ENCODE peak calls at places on chromosomes 7 and 10, in seven cellular contexts. Y, R, G, F, B, S and C are unnamed samples.

GRCh38 chr10:70477661-70478162 is 855 bp upstream of the PALD1 start:
- DNase-seq in Y (peak), R (peak), G (no peak), F (no peak), B (peak), S (no peak), C (peak)

GRCh38 chr10:108957681-108958080 is 965.6 kb downstream of the XPNPEP1 start:
- DNase-seq in Y (no peak), R (no peak), G (no peak), F (no peak), B (no peak), S (no peak), C (no peak)

GRCh38 chr10:7846591-7846990 is 28.3 kb downstream of the TAF3 start:
- DNase-seq in Y (no peak), R (no peak), G (no peak), F (no peak), B (no peak), S (no peak), C (no peak)

GRCh38 chr10:6212806-6213205 is 10.1 kb downstream of the PFKFB3 start:
- DNase-seq in Y (no peak), R (no peak), G (no peak), F (no peak), B (no peak), S (no peak), C (no peak)

GRCh38 chr10:132375116-132375794 is 21.7 kb upstream of the PWWP2B start:
- DNase-seq in Y (no peak), R (no peak), G (no peak), F (no peak), B (no peak), S (no peak), C (no peak)

GRCh38 chr10:61135276-61135721 is 191.3 kb upstream of the RHOBTB1 start:
- DNase-seq in Y (no peak), R (no peak), G (no peak), F (no peak), B (no peak), S (no peak), C (peak)

GRCh38 chr10:488933-489215 is 200.6 kb downstream of the DIP2C start:
- DNase-seq in Y (no peak), R (no peak), G (no peak), F (no peak), B (no peak), S (no peak), C (no peak)

GRCh38 chr10:132112611-132113010 is 46.9 kb downstream of the JAKMIP3 start:
- DNase-seq in Y (peak), R (no peak), G (no peak), F (peak), B (no peak), S (no peak), C (no peak)

GRCh38 chr10:89465196-89465595 is 50.8 kb downstream of the IFIT5 start:
- DNase-seq in Y (no peak), R (peak), G (no peak), F (no peak), B (no peak), S (no peak), C (no peak)

GRCh38 chr7:34756691-34757090 is 98.7 kb downstream of the NPSR1 start:
- DNase-seq in Y (no peak), R (no peak), G (no peak), F (no peak), B (no peak), S (no peak), C (no peak)

GRCh38 chr7:66664590-66665293 is 36.1 kb downstream of the KCTD7 start:
- DNase-seq in Y (peak), R (no peak), G (no peak), F (no peak), B (no peak), S (no peak), C (no peak)

GRCh38 chr10:35875281-35875680 is 233.2 kb upstream of the FZD8 start:
- DNase-seq in Y (no peak), R (peak), G (no peak), F (no peak), B (no peak), S (peak), C (no peak)

GRCh38 chr7:76261329-76261728 is 41.1 kb upstream of the HSPB1 start:
- DNase-seq in Y (no peak), R (no peak), G (no peak), F (no peak), B (no peak), S (no peak), C (no peak)

GRCh38 chr7:76260171-76260703 is 42.2 kb upstream of the HSPB1 start:
- DNase-seq in Y (peak), R (peak), G (no peak), F (no peak), B (peak), S (no peak), C (peak)

GRCh38 chr7:76254781-76255180 is 47.7 kb upstream of the HSPB1 start:
- DNase-seq in Y (no peak), R (no peak), G (no peak), F (no peak), B (no peak), S (no peak), C (no peak)

GRCh38 chr7:76259124-76260086 is 43.1 kb upstream of the HSPB1 start:
- DNase-seq in Y (peak), R (no peak), G (no peak), F (no peak), B (no peak), S (no peak), C (no peak)

DNA sequence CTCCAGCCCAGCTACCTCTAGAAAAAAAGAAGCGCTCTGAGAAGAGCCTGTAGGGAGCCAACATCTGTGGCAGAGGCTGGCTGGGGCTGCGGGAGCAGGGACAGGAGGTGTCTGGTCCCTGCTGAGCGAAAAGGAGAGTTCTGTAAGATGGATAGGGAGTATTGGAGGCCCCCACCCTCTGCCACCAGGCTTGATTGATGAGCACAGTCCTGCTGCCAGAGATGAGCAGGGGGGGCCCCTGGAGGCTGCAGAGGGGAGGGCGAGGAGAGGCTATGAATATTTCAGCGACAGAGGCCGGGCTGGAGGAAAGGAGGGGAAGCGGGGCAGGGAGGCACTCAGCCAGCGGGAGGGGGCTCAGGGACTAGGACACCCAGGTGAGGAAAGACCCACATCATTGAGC is 44.5 kb upstream of the HSPB1 start:
- DNase-seq in Y (peak), R (no peak), G (no peak), F (no peak), B (no peak), S (no peak), C (no peak)
- TF ChIP-seq CTCF in Y (no peak), R (peak), G (no peak), F (no peak), B (no peak), S (no peak), C (no peak)

GRCh38 chr7:2251841-2252771 is 10.1 kb downstream of the NUDT1 start:
- DNase-seq in Y (no peak), R (no peak), G (no peak), F (no peak), B (no peak), S (no peak), C (no peak)

GRCh38 chr7:2249744-2250323 is 7.8 kb downstream of the NUDT1 start:
- DNase-seq in Y (no peak), R (no peak), G (no peak), F (no peak), B (no peak), S (no peak), C (no peak)

GRCh38 chr7:2247141-2247985 is 5.3 kb downstream of the NUDT1 start:
- DNase-seq in Y (peak), R (peak), G (no peak), F (no peak), B (no peak), S (no peak), C (peak)

GRCh38 chr7:2245883-2246679 is 4.1 kb downstream of the NUDT1 start:
- DNase-seq in Y (no peak), R (peak), G (no peak), F (peak), B (no peak), S (no peak), C (no peak)

GRCh38 chr7:2248984-2249694 is 7.1 kb downstream of the NUDT1 start:
- DNase-seq in Y (no peak), R (peak), G (no peak), F (peak), B (no peak), S (peak), C (peak)
- TF ChIP-seq CTCF in Y (no peak), R (peak), G (peak), F (no peak), B (no peak), S (peak), C (no peak)

GRCh38 chr7:29593458-29593857 is 29.8 kb downstream of the PRR15 start:
- DNase-seq in Y (no peak), R (no peak), G (no peak), F (no peak), B (no peak), S (no peak), C (no peak)
- TF ChIP-seq CTCF in Y (no peak), R (no peak), G (no peak), F (no peak), B (no peak), S (no peak), C (no peak)

GRCh38 chr10:27440021-27440420 is 64.1 kb upstream of the RAB18 start:
- DNase-seq in Y (no peak), R (no peak), G (no peak), F (no peak), B (no peak), S (no peak), C (no peak)

GRCh38 chr10:27445070-27445469 is 59.0 kb upstream of the RAB18 start:
- DNase-seq in Y (no peak), R (no peak), G (no peak), F (no peak), B (no peak), S (no peak), C (no peak)

GRCh38 chr10:27437775-27438174 is 66.3 kb upstream of the RAB18 start:
- DNase-seq in Y (no peak), R (no peak), G (no peak), F (no peak), B (no peak), S (no peak), C (no peak)

GRCh38 chr10:27439101-27439500 is 65.0 kb upstream of the RAB18 start:
- DNase-seq in Y (no peak), R (no peak), G (no peak), F (no peak), B (no peak), S (no peak), C (no peak)

DNA sequence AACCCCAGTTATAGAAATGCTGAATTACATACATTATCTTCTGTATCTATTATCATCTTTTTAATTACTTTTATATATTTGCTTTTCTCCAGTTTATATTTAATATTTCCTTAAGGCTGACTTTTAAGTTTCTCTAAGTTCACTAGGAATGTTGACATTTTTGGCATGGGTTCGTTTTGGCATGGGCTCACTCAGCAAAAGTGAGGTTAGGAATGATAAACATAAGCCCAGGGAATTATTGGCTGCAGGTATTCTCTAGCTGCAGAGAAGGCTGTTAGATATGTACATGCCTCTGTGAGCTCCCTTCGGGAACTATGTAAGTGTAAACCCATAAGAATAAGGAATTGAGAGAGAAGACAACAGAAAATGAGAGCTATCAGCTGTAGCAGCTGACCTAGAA is 63.6 kb upstream of the RAB18 start:
- DNase-seq in Y (no peak), R (no peak), G (peak), F (no peak), B (no peak), S (no peak), C (no peak)
- TF ChIP-seq CTCF in Y (no peak), R (no peak), G (no peak), F (no peak), B (no peak), S (no peak), C (no peak)

DNA sequence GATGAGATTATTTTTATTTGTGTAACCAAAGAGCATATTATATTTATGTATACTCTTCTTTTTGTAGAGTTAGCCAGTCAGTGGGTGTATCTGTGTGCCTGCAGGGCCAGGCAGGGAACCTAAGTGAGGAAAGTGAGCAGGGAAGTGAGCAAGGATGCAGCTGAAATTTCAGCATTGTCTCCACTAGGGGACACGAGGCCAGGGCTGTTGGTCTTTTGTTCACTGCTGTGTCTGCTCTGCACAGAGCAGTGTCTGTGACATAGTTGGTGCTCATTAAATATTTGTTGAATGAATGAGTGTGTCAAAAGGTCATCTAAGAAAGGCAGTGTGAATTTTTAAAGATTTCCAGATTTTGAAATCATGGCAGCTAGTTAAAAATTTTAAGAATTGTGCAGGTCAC is 51.8 kb downstream of the SUGCT start:
- DNase-seq in Y (no peak), R (no peak), G (no peak), F (no peak), B (no peak), S (no peak), C (no peak)
- TF ChIP-seq CTCF in Y (no peak), R (peak), G (no peak), F (no peak), B (no peak), S (no peak), C (no peak)

DNA sequence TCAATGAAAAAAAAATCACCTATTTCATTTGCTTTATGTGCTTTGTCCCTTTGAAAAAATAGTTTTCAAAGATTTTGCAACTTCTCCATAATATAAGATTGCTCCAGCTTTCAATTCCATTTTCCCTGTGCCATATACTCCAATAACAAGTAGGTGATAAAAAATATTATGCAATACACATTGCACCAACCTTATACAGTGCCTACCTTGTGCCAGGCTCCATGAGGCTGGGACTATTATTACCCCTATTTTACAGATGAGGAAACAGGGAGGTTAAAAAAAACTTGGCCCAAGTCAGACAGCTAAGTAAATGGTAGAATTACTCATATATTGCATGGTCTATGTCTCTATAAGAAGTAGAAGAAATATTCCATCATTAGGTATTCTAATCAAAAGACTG is 57.8 kb downstream of the BRAF start:
- DNase-seq in Y (no peak), R (no peak), G (no peak), F (no peak), B (no peak), S (no peak), C (no peak)
- TF ChIP-seq CTCF in Y (no peak), R (no peak), G (no peak), F (no peak), B (no peak), S (no peak), C (no peak)

GRCh38 chr10:72061491-72061890 is 26.9 kb downstream of the SPOCK2 start:
- DNase-seq in Y (no peak), R (no peak), G (no peak), F (no peak), B (no peak), S (no peak), C (peak)
- TF ChIP-seq CTCF in Y (no peak), R (peak), G (no peak), F (peak), B (no peak), S (peak), C (peak)

DNA sequence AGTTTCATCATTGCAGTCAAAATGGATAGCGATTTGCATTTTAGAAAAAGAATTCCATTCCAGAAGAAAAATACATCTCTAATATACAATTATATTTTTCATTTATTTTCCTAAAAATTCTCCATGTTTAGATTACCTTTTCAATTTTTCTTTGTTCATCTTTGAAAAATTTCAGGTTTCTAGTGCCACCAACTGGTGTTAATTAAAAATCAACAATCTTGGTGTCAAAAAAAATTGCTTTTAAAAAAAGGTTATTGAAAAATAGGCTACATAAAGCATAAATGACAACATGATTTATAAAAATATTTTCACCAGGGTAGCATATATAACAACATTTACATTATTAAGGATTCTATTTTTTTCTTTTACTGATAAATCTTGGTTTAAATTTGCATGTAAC is 53.0 kb downstream of the CCDC186 start:
- DNase-seq in Y (no peak), R (no peak), G (no peak), F (no peak), B (no peak), S (no peak), C (no peak)
- TF ChIP-seq CTCF in Y (no peak), R (no peak), G (no peak), F (no peak), B (peak), S (no peak), C (no peak)